ENCODE peak calls at places on chromosomes 4 and X, in five cellular contexts. V, X, F, W and Y are unnamed samples.

GRCh38 chrX:71081348-71082148 is 13.4 kb upstream of the SNX12 start:
- DNase-seq in X (no peak), V (peak; percentile 8), W (no peak), F (no peak), Y (no peak)

GRCh38 chr4:143202824-143203223 is 18.1 kb downstream of the USP38 start:
- DNase-seq in V (no peak), F (no peak), X (no peak), W (no peak), Y (no peak)

GRCh38 chr4:96097040-96097607 is 257.2 kb downstream of the PDHA2 start:
- DNase-seq in V (no peak), W (no peak), F (no peak), X (no peak), Y (no peak)

GRCh38 chr4:38939150-38939549 is 71.5 kb downstream of the FAM114A1 start:
- DNase-seq in X (no peak), W (no peak), F (no peak), V (no peak), Y (no peak)

GRCh38 chr4:43331226-43332078 is 438.9 kb downstream of the GRXCR1 start:
- DNase-seq in W (no peak), F (no peak), X (no peak), V (peak; percentile 39), Y (no peak)

GRCh38 chrX:44003975-44004374 is 30.8 kb upstream of the NDP start:
- DNase-seq in V (peak; percentile 3), F (no peak), W (no peak), X (no peak), Y (no peak)

GRCh38 chr4:113101669-113102068 is 52.2 kb downstream of the ANK2 start:
- DNase-seq in V (peak; percentile 40), X (no peak), W (no peak), F (no peak), Y (no peak)

GRCh38 chr4:83618431-83618830 is 82.5 kb downstream of the GPAT3 start:
- DNase-seq in W (no peak), X (no peak), F (no peak), V (peak; percentile 83), Y (no peak)

GRCh38 chr4:108117473-108118182 is 51.1 kb downstream of the LEF1 start:
- DNase-seq in W (no peak), V (no peak), F (no peak), X (no peak), Y (no peak)

GRCh38 chr4:602559-602942 is 22.8 kb upstream of the PDE6B start:
- DNase-seq in X (peak; percentile 55), W (peak; percentile 39), V (no peak), F (no peak), Y (no peak)

GRCh38 chrX:108292053-108292452 is 146.2 kb downstream of the COL4A6 start:
- DNase-seq in X (no peak), V (no peak), W (no peak), F (no peak), Y (no peak)

GRCh38 chr4:101345271-101345595 is 2.1 kb downstream of the PPP3CA start:
- DNase-seq in V (peak; percentile 69), W (peak; percentile 37), X (no peak), F (peak; percentile 21), Y (no peak)

GRCh38 chrX:50799531-50799961 is 14.4 kb downstream of the SHROOM4 start:
- DNase-seq in X (peak; percentile 68), F (no peak), W (no peak), V (peak; percentile 78), Y (no peak)

GRCh38 chr4:177380730-177381287 is 61.4 kb downstream of the AGA start:
- DNase-seq in X (no peak), V (no peak), W (no peak), F (no peak), Y (no peak)

GRCh38 chr4:96126227-96126626 is 286.3 kb downstream of the PDHA2 start:
- DNase-seq in X (no peak), V (no peak), F (no peak), W (no peak), Y (no peak)

GRCh38 chrX:43716696-43717095 is 60.6 kb downstream of the MAOA start:
- DNase-seq in F (no peak), W (no peak), V (no peak), X (no peak), Y (no peak)

GRCh38 chrX:114889454-114889853 is 128.0 kb downstream of the IL13RA2 start:
- DNase-seq in X (no peak), V (peak; percentile 4), F (no peak), W (no peak), Y (no peak)

GRCh38 chr4:163941221-163941865 is 446.9 kb downstream of the TMA16 start:
- DNase-seq in V (no peak), X (no peak), F (no peak), W (no peak), Y (no peak)

GRCh38 chrX:49282647-49283011 is 13.0 kb downstream of the PPP1R3F start:
- DNase-seq in V (peak; percentile 22), F (no peak), X (no peak), W (no peak), Y (no peak)

GRCh38 chr4:20359692-20360091 is 108.0 kb downstream of the SLIT2 start:
- DNase-seq in W (no peak), F (no peak), V (no peak), X (no peak), Y (no peak)

GRCh38 chrX:41802958-41803357 is 79.0 kb downstream of the GPR82 start:
- DNase-seq in X (no peak), F (no peak), W (no peak), V (no peak), Y (no peak)

GRCh38 chr4:172680701-172681100 is 487.9 kb upstream of the GALNT7 start:
- DNase-seq in F (no peak), W (no peak), X (no peak), V (no peak), Y (no peak)

GRCh38 chr4:87849612-87850011 is 16.8 kb downstream of the MEPE start:
- DNase-seq in F (no peak), W (no peak), X (no peak), V (no peak), Y (no peak)

GRCh38 chr4:68466185-68466584 is 18.9 kb downstream of the TMPRSS11E start:
- DNase-seq in W (no peak), V (peak; percentile 77), F (no peak), X (no peak), Y (no peak)

GRCh38 chrX:105894721-105895120 is 72.4 kb downstream of the NRK start:
- DNase-seq in V (no peak), X (no peak), F (no peak), W (no peak), Y (no peak)

GRCh38 chrX:19760345-19760744 is 127.1 kb downstream of the SH3KBP1 start:
- DNase-seq in W (no peak), F (no peak), V (no peak), X (no peak), Y (no peak)

GRCh38 chrX:41561045-41561444 is 113.9 kb downstream of the NYX start:
- DNase-seq in W (no peak), F (no peak), V (peak; percentile 68), X (no peak), Y (no peak)

GRCh38 chr4:126733301-126733700 is 899.5 kb upstream of the INTU start:
- DNase-seq in V (no peak), X (no peak), F (no peak), W (no peak), Y (no peak)

GRCh38 chr4:65668201-65669007 is 1.9 kb downstream of the EPHA5 start:
- DNase-seq in W (peak; percentile 17), V (peak; percentile 10), X (no peak), F (peak; percentile 26), Y (no peak)

GRCh38 chrX:106168107-106168506 is at the start of gene PWWP3B:
- DNase-seq in F (no peak), W (peak; percentile 2), X (no peak), V (no peak), Y (no peak)

GRCh38 chr4:138409670-138410069 is 167.5 kb upstream of the SLC7A11 start:
- DNase-seq in X (no peak), W (no peak), V (no peak), F (no peak), Y (no peak)

GRCh38 chr4:133982533-133983224 is 218.9 kb downstream of the PABPC4L start:
- DNase-seq in V (no peak), W (no peak), X (no peak), F (no peak), Y (no peak)

GRCh38 chr4:86927843-86928395 is 6.9 kb upstream of the AFF1 start:
- DNase-seq in V (peak; percentile 97), F (no peak), W (no peak), X (peak; percentile 84), Y (no peak)